ENCODE peak calls at places on chromosome 15, in eight cellular contexts. O, N, B, L, P, J, C and Z are unnamed samples.

GRCh38 chr15:100383302-100384107 is 41.7 kb upstream of the ADAMTS17 start:
- DNase-seq in O (no peak), N (peak; percentile 43), B (no peak), L (peak; percentile 17), P (no peak), J (peak; percentile 15), C (no peak), Z (no peak)

GRCh38 chr15:70451861-70452653 is 311.3 kb downstream of the UACA start:
- DNase-seq in O (no peak), N (peak; percentile 46), B (no peak), L (no peak), P (no peak), J (no peak), C (no peak), Z (no peak)

GRCh38 chr15:77009646-77010311 is 14.9 kb downstream of the PSTPIP1 start:
- DNase-seq in O (no peak), N (no peak), B (no peak), L (no peak), P (no peak), J (no peak), C (peak; percentile 64), Z (no peak)

GRCh38 chr15:92623435-92623834 is 32.1 kb downstream of the FAM174B start:
- DNase-seq in O (peak; percentile 85), N (no peak), B (no peak), L (peak; percentile 19), P (no peak), J (no peak), C (no peak), Z (no peak)

GRCh38 chr15:48962662-48963523 is 826 bp downstream of the SHC4 start:
- DNase-seq in O (no peak), N (peak; percentile 41), B (peak; percentile 20), L (no peak), P (no peak), J (peak; percentile 38), C (peak; percentile 18), Z (peak; percentile 12)

GRCh38 chr15:71386448-71387236 is 271.4 kb downstream of the THSD4 start:
- DNase-seq in O (no peak), N (peak; percentile 37), B (no peak), L (no peak), P (no peak), J (peak; percentile 41), C (no peak), Z (no peak)

GRCh38 chr15:79957741-79958140 is 13.3 kb downstream of the BCL2A1 start:
- DNase-seq in O (no peak), N (no peak), B (no peak), L (no peak), P (no peak), J (no peak), C (no peak), Z (no peak)

GRCh38 chr15:70251246-70251990 is 153.7 kb upstream of the TLE3 start:
- DNase-seq in O (no peak), N (no peak), B (no peak), L (no peak), P (no peak), J (no peak), C (no peak), Z (no peak)

GRCh38 chr15:55823191-55823670 is 80.3 kb upstream of the PRTG start:
- DNase-seq in O (peak; percentile 50), N (no peak), B (no peak), L (no peak), P (no peak), J (no peak), C (peak; percentile 22), Z (no peak)

GRCh38 chr15:64010719-64011118 is 35.6 kb downstream of the DAPK2 start:
- DNase-seq in O (no peak), N (peak; percentile 51), B (peak; percentile 79), L (peak; percentile 86), P (no peak), J (no peak), C (peak; percentile 84), Z (no peak)

GRCh38 chr15:48373855-48374421 is 42.7 kb downstream of the DUT start:
- DNase-seq in O (no peak), N (no peak), B (no peak), L (no peak), P (no peak), J (no peak), C (peak; percentile 72), Z (no peak)

GRCh38 chr15:32657198-32657886 is 15.8 kb downstream of the SCG5 start:
- DNase-seq in O (no peak), N (no peak), B (peak; percentile 37), L (peak; percentile 50), P (no peak), J (no peak), C (no peak), Z (no peak)

GRCh38 chr15:89680282-89680873 is 1.2 kb upstream of the PLIN1 start:
- DNase-seq in O (no peak), N (no peak), B (no peak), L (peak; percentile 74), P (no peak), J (peak; percentile 70), C (peak; percentile 70), Z (no peak)

GRCh38 chr15:81253846-81254245 is 57.2 kb downstream of the IL16 start:
- DNase-seq in O (no peak), N (no peak), B (no peak), L (no peak), P (no peak), J (no peak), C (no peak), Z (no peak)

GRCh38 chr15:99371180-99372103 is 120.2 kb downstream of the LRRC28 start:
- DNase-seq in O (no peak), N (no peak), B (peak; percentile 27), L (no peak), P (no peak), J (no peak), C (peak; percentile 16), Z (no peak)

GRCh38 chr15:62392411-62392810 is 227.3 kb upstream of the C2CD4B start:
- DNase-seq in O (no peak), N (peak; percentile 20), B (no peak), L (no peak), P (no peak), J (no peak), C (no peak), Z (no peak)

GRCh38 chr15:99015677-99016568 is 8.3 kb upstream of the PGPEP1L start:
- DNase-seq in O (no peak), N (peak; percentile 60), B (no peak), L (no peak), P (no peak), J (no peak), C (no peak), Z (no peak)

GRCh38 chr15:56775632-56776031 is 42.3 kb upstream of the ZNF280D start:
- DNase-seq in O (no peak), N (no peak), B (no peak), L (peak; percentile 12), P (no peak), J (no peak), C (no peak), Z (no peak)

GRCh38 chr15:32919749-32920414 is 202.1 kb downstream of the GREM1 start:
- DNase-seq in O (no peak), N (no peak), B (no peak), L (no peak), P (no peak), J (no peak), C (peak; percentile 88), Z (no peak)

GRCh38 chr15:66851226-66852063 is 149.4 kb downstream of the SMAD6 start:
- DNase-seq in O (peak; percentile 88), N (peak; percentile 96), B (peak; percentile 91), L (peak; percentile 16), P (peak; percentile 50), J (peak; percentile 75), C (peak; percentile 92), Z (peak; percentile 27)

GRCh38 chr15:46304320-46304719 is 669.5 kb downstream of the SQOR start:
- DNase-seq in O (no peak), N (peak; percentile 47), B (no peak), L (no peak), P (no peak), J (no peak), C (no peak), Z (no peak)

GRCh38 chr15:62063851-62064635 is 2.7 kb upstream of the C2CD4A start:
- DNase-seq in O (no peak), N (no peak), B (no peak), L (no peak), P (no peak), J (no peak), C (no peak), Z (no peak)

GRCh38 chr15:76756371-76756770 is 148.8 kb downstream of the SCAPER start:
- DNase-seq in O (no peak), N (no peak), B (no peak), L (no peak), P (no peak), J (no peak), C (no peak), Z (no peak)

GRCh38 chr15:35439291-35439690 is 106.7 kb downstream of the DPH6 start:
- DNase-seq in O (no peak), N (no peak), B (no peak), L (no peak), P (no peak), J (no peak), C (no peak), Z (no peak)

GRCh38 chr15:99326235-99326634 is 75.0 kb downstream of the LRRC28 start:
- DNase-seq in O (no peak), N (no peak), B (no peak), L (no peak), P (no peak), J (no peak), C (no peak), Z (no peak)

GRCh38 chr15:29674661-29675533 is 147.4 kb downstream of the TJP1 start:
- DNase-seq in O (no peak), N (peak; percentile 97), B (no peak), L (no peak), P (no peak), J (no peak), C (peak; percentile 53), Z (no peak)

GRCh38 chr15:44633603-44634002 is 29.9 kb downstream of the SPG11 start:
- DNase-seq in O (no peak), N (no peak), B (no peak), L (no peak), P (no peak), J (no peak), C (peak; percentile 6), Z (no peak)

GRCh38 chr15:65937476-65937875 is 68.2 kb downstream of the RAB11A start:
- DNase-seq in O (no peak), N (no peak), B (no peak), L (peak; percentile 92), P (no peak), J (peak; percentile 56), C (peak; percentile 26), Z (no peak)

GRCh38 chr15:72609862-72610261 is 44.6 kb upstream of the GOLGA6B start:
- DNase-seq in O (no peak), N (no peak), B (no peak), L (no peak), P (no peak), J (peak; percentile 8), C (no peak), Z (no peak)

GRCh38 chr15:76366714-76367113 is 30.1 kb downstream of the ISL2 start:
- DNase-seq in O (peak; percentile 23), N (no peak), B (no peak), L (peak; percentile 25), P (no peak), J (no peak), C (no peak), Z (no peak)

GRCh38 chr15:58771621-58772235 is 626 bp downstream of the MINDY2 start:
- DNase-seq in O (peak; percentile 40), N (peak; percentile 70), B (peak; percentile 42), L (no peak), P (no peak), J (peak; percentile 58), C (no peak), Z (peak; percentile 56)

GRCh38 chr15:69648775-69649735 is 196.4 kb downstream of the RPLP1 start:
- DNase-seq in O (peak; percentile 73), N (peak; percentile 77), B (no peak), L (no peak), P (no peak), J (no peak), C (no peak), Z (no peak)

GRCh38 chr15:101065570-101066221 is 146.5 kb downstream of the LRRK1 start:
- DNase-seq in O (no peak), N (no peak), B (no peak), L (no peak), P (no peak), J (no peak), C (no peak), Z (no peak)

GRCh38 chr15:100879461-100880138 is at the start of gene ALDH1A3:
- DNase-seq in O (no peak), N (peak; percentile 71), B (peak; percentile 34), L (no peak), P (no peak), J (no peak), C (peak; percentile 62), Z (no peak)